ENCODE peak calls at places on chromosomes 7 and 10, in four cellular contexts. P, H, F and D are unnamed samples.

GRCh38 chr7:130146693-130147520 is 58.3 kb downstream of the TMEM209 start:
- DNase-seq in H (no peak), P (no peak), F (no peak), D (no peak)

GRCh38 chr10:101385866-101386658 is 32.1 kb downstream of the BTRC start:
- DNase-seq in F (no peak), H (no peak), P (no peak), D (no peak)

GRCh38 chr10:129416136-129416530 is 50.9 kb upstream of the MGMT start:
- DNase-seq in F (no peak), H (no peak), P (no peak), D (no peak)

GRCh38 chr7:39621784-39622411 is 1.5 kb upstream of the RALA start:
- DNase-seq in H (no peak), P (no peak), F (peak), D (no peak)

GRCh38 chr10:112663181-112663879 is 216.3 kb downstream of the VTI1A start:
- DNase-seq in P (no peak), H (no peak), F (no peak), D (peak)

GRCh38 chr10:133114251-133114650 is 26.5 kb downstream of the ADGRA1 start:
- DNase-seq in F (no peak), P (no peak), H (no peak), D (no peak)

GRCh38 chr10:31620236-31621151 is 301.5 kb downstream of the ZEB1 start:
- DNase-seq in F (peak), H (no peak), P (peak), D (no peak)

GRCh38 chr10:26044123-26044749 is 110.2 kb downstream of the MYO3A start:
- DNase-seq in H (no peak), P (no peak), F (no peak), D (no peak)

GRCh38 chr10:74921744-74922143 is 95.3 kb downstream of the KAT6B start:
- DNase-seq in P (no peak), F (peak), H (no peak), D (no peak)

GRCh38 chr10:112217413-112218390 is 34.1 kb upstream of the GPAM start:
- DNase-seq in P (no peak), F (no peak), H (no peak), D (no peak)

GRCh38 chr7:140696024-140696678 is 357 bp upstream of the NDUFB2 start:
- DNase-seq in F (peak), P (no peak), H (no peak), D (peak)

GRCh38 chr10:3805791-3806381 is 20.9 kb upstream of the KLF6 start:
- DNase-seq in P (no peak), F (peak), H (no peak), D (no peak)

GRCh38 chr7:40200791-40201190 is 66.0 kb downstream of the SUGCT start:
- DNase-seq in P (no peak), F (no peak), H (no peak), D (no peak)

GRCh38 chr7:105906690-105907089 is 30.3 kb upstream of the ATXN7L1 start:
- DNase-seq in F (no peak), H (no peak), P (no peak), D (no peak)

GRCh38 chr7:127813991-127814556 is 162.1 kb downstream of the SND1 start:
- DNase-seq in P (no peak), H (no peak), F (no peak), D (no peak)

GRCh38 chr7:133957860-133958259 is 169.3 kb upstream of the LRGUK start:
- DNase-seq in F (no peak), P (no peak), H (no peak), D (no peak)

GRCh38 chr7:8435120-8435519 is 1.7 kb downstream of the NXPH1 start:
- DNase-seq in F (no peak), H (no peak), P (peak), D (no peak)

GRCh38 chr10:110861930-110862677 is 9.6 kb upstream of the PDCD4 start:
- DNase-seq in P (no peak), H (no peak), F (no peak), D (no peak)

GRCh38 chr10:114573330-114574045 is 84.6 kb downstream of the ABLIM1 start:
- DNase-seq in H (no peak), F (no peak), P (no peak), D (no peak)

GRCh38 chr7:82429408-82429807 is 14.2 kb downstream of the CACNA2D1 start:
- DNase-seq in H (no peak), P (no peak), F (no peak), D (no peak)

GRCh38 chr10:123496996-123497660 is 169.0 kb upstream of the GPR26 start:
- DNase-seq in H (no peak), F (no peak), P (no peak), D (no peak)

GRCh38 chr10:55374060-55374459 is 573.0 kb upstream of the PCDH15 start:
- DNase-seq in F (no peak), P (no peak), H (no peak), D (peak)

GRCh38 chr7:1100886-1101579 is 13.1 kb downstream of the GPER1 start:
- DNase-seq in F (no peak), P (no peak), H (no peak), D (no peak)

GRCh38 chr7:1101580-1102431 is 13.9 kb downstream of the GPER1 start:
- DNase-seq in P (no peak), H (no peak), F (no peak), D (peak)

GRCh38 chr7:1099637-1100036 is 11.7 kb downstream of the GPER1 start:
- DNase-seq in F (no peak), H (no peak), P (no peak), D (no peak)

GRCh38 chr7:1099154-1099542 is 11.2 kb downstream of the GPER1 start:
- DNase-seq in F (no peak), H (no peak), P (no peak), D (no peak)

DNA sequence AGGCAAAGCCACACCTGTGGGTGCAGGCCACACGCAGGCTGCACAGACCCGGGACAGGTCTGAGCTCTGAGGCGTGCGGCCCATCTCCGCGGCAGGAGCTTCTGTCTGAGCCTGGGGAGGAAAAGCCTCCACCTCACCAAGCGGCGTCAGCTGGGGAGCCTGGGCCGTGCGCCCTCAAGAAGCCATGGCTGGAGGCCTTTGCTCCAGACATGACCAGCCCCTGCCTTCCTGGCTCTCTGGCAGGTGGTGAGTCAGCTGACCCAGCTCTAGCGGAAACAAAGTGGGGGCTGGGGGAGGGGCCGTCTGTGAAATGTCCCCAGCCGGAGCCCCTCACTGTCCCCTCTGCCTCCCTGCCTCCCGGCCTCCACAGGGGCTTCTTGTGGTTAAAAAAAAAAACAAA is 12.5 kb downstream of the GPER1 start:
- DNase-seq in F (no peak), H (no peak), P (no peak), D (no peak)
- TF ChIP-seq SP1 in F (no peak), H (no peak), P (no peak), D (no peak)

GRCh38 chr10:21173964-21174669 is 277.0 kb upstream of the NEBL start:
- DNase-seq in P (peak), F (peak), H (no peak), D (no peak)
- TF ChIP-seq ETV6 in P (no peak), F (no peak), H (no peak), D (no peak)

DNA sequence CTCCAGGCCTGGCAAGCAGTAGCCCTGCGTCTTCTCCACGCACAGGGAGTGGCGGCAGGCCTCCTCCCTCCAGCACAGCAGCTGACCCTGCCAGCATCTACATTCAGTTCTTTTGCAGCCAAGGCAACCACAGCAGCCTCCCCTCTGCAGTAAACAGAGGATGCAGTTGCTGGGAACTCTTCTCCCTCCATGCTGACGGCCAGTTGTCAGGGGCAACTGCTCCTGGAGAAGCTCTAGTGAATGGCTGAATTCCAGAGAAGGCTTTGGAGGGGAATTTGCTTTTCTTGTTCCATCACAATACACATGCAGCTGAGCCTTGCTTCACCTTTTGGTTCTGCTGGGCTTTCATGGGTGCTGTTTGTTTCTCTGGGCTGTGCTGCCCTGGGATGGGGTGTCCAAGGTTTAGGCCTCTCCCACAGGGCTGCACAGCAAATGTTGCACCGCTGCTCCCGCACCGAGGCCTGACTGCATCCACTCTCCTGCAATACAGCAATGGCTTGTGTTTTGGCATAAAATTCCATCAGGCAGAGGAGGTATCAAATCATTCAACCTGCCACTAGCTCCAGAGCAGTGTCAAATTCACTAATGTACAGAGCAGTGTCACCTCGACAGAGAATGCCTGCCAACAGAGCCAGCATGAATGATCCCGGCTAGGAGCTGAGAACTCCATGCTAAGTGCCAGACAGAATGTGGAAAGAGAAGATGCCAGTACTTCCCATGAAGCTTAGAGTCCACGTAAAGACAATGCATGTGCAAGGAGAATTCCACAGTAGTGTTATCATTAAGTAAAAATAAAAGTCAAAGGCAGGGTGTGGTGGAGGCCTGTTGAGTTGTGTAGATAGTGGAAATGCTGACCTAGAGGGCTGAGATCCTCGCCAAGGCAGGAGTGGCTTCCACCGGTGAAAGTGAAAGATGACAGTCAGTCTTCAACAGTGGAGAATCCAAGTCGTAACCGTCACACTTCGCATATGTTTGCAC is 399.6 kb downstream of the DPP6 start:
- DNase-seq in F (no peak), P (no peak), H (no peak), D (no peak)
- TF ChIP-seq SP1 in F (no peak), P (no peak), H (no peak), D (no peak)

GRCh38 chr10:52353960-52354394 is 39.9 kb downstream of the DKK1 start:
- DNase-seq in H (no peak), F (no peak), P (no peak), D (peak)
- TF ChIP-seq ETV6 in H (no peak), F (no peak), P (no peak), D (no peak)

DNA sequence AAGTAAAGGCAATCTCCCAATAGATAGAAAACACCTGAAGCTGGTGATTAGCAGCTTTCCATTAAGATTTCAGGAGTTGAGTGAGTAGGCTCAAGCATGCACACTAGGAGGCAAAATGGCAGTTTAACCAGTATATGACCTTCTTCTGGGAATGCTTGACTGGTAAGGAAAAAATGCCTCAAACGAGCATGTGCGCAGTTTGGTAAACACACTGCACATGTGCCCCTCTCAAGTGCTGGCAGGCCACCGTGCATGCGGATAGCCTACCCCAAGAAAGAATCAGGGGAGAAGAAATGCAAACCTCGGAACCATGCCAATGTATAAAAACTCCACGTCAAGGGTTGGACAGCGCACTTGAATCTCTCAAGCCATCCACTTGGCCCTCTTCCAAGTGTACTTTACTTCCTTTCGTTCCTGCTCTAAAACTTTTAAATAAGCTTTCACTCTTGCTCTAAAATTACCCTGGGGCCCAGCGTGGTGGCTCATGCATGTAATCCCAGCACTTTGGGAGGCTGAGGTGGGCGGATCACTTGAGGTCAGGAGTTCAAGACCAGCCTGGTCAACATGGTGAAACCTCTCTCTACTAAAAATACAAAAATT is 98.8 kb upstream of the CDK1 start:
- DNase-seq in P (no peak), H (no peak), F (no peak), D (no peak)
- TF ChIP-seq SP1 in P (no peak), H (no peak), F (no peak), D (no peak)

DNA sequence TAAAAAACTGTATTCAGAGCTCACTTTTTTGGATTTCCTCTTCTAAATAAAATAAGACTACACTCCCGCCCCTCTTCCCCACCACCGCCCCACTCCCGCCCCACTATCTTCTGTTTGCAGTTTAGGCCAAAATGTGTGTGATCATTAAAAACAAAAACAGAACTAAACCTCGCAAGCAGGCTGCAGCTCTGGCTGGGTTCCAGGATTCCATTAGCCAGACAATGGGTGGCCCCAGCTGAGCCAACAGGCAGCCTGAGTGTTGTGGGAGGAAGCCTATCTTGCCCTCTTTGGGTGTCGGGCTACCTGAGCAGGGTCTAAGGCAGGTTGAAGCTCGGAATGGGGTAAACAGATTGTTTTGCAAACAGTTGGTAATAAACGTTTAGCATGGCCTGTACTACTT is 41.7 kb downstream of the ARL4A start:
- DNase-seq in H (no peak), F (peak), P (peak), D (peak)
- TF ChIP-seq ETV6 in H (no peak), F (no peak), P (peak), D (no peak)

DNA sequence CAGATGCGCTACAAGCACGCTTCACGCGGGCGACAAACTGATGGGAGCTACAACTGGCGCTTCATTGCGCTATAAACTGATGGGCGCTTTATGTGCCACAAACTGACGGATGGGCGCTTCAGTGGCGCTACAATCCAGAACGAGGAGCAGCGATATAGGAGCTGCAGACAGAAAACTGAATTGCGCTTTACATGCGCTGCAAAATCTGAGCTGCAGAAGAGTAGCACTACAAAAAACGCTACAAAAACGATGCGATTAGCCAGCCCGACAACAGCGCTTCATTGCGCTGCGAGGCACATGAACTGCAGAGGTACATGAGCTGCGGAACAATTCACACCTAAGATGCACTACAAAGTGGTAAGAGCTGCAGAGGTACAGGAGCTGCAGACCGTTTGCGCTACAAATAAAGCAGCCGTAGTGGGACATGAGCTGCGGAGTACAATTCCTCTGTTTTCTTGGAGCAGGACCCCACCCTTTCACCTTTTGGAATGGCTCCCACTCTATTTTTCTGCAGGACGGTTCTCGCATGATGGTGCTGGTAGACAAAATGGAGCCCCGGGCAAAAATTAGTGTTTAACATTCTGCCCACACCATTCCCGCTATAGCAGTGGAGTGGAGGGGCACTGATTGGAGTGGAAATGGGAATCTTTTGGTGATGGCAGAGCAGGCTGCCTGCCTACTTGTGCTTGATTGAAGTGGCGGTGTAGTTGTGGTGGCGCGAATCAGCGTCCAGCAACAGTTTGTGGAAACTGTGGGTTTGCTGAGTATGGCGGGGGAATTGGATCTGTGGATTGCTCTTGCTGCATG is 1.2 kb upstream of the SGCE start:
- DNase-seq in F (no peak), H (no peak), P (no peak), D (no peak)
- TF ChIP-seq SP1 in F (no peak), H (no peak), P (no peak), D (no peak)